ENCODE peak calls at places on chromosome 19, in eight cellular contexts. One of them, this sample, is unnamed.

GRCh38 chr19:14542721-14543328 is 13.4 kb downstream of the TECR start:
- DNase-seq in choroid plexus epithelial cell: peak; percentile 30
- DNase-seq in activated CD4-positive, alpha-beta T cell treated with anti-CD3 and anti-CD28 coated beads for 4 hours: no peak
- DNase-seq in astrocyte of the cerebellum: no peak
- DNase-seq in heart right ventricle: peak; percentile 41
- DNase-seq in skeletal muscle cell: no peak
- DNase-seq in effector CD4-positive, alpha-beta T cell: no peak
- DNase-seq in sciatic nerve: no peak
- DNase-seq in this sample: no peak

GRCh38 chr19:21256722-21257121 is 72.5 kb downstream of the ZNF708 start:
- DNase-seq in skeletal muscle cell: no peak
- DNase-seq in heart right ventricle: no peak
- DNase-seq in astrocyte of the cerebellum: no peak
- DNase-seq in activated CD4-positive, alpha-beta T cell treated with anti-CD3 and anti-CD28 coated beads for 4 hours: no peak
- DNase-seq in sciatic nerve: no peak
- DNase-seq in effector CD4-positive, alpha-beta T cell: no peak
- DNase-seq in choroid plexus epithelial cell: peak; percentile 44
- DNase-seq in this sample: no peak

GRCh38 chr19:18969953-18970659 is 29.1 kb upstream of the HOMER3 start:
- DNase-seq in effector CD4-positive, alpha-beta T cell: no peak
- DNase-seq in activated CD4-positive, alpha-beta T cell treated with anti-CD3 and anti-CD28 coated beads for 4 hours: no peak
- DNase-seq in skeletal muscle cell: no peak
- DNase-seq in choroid plexus epithelial cell: no peak
- DNase-seq in sciatic nerve: no peak
- DNase-seq in heart right ventricle: no peak
- DNase-seq in astrocyte of the cerebellum: no peak
- DNase-seq in this sample: no peak

GRCh38 chr19:29963576-29963975 is 21.5 kb downstream of the URI1 start:
- DNase-seq in skeletal muscle cell: no peak
- DNase-seq in heart right ventricle: no peak
- DNase-seq in choroid plexus epithelial cell: no peak
- DNase-seq in sciatic nerve: no peak
- DNase-seq in astrocyte of the cerebellum: no peak
- DNase-seq in effector CD4-positive, alpha-beta T cell: no peak
- DNase-seq in activated CD4-positive, alpha-beta T cell treated with anti-CD3 and anti-CD28 coated beads for 4 hours: no peak
- DNase-seq in this sample: no peak

GRCh38 chr19:6059996-6060599 is 50.2 kb downstream of the RFX2 start:
- DNase-seq in sciatic nerve: peak; percentile 46
- DNase-seq in effector CD4-positive, alpha-beta T cell: no peak
- DNase-seq in heart right ventricle: no peak
- DNase-seq in choroid plexus epithelial cell: no peak
- DNase-seq in astrocyte of the cerebellum: no peak
- DNase-seq in skeletal muscle cell: no peak
- DNase-seq in activated CD4-positive, alpha-beta T cell treated with anti-CD3 and anti-CD28 coated beads for 4 hours: no peak
- DNase-seq in this sample: no peak

GRCh38 chr19:44662686-44663085 is 8.6 kb upstream of the CEACAM19 start:
- DNase-seq in heart right ventricle: no peak
- DNase-seq in activated CD4-positive, alpha-beta T cell treated with anti-CD3 and anti-CD28 coated beads for 4 hours: no peak
- DNase-seq in sciatic nerve: no peak
- DNase-seq in astrocyte of the cerebellum: no peak
- DNase-seq in skeletal muscle cell: peak; percentile 52
- DNase-seq in effector CD4-positive, alpha-beta T cell: no peak
- DNase-seq in choroid plexus epithelial cell: peak; percentile 26
- DNase-seq in this sample: no peak

GRCh38 chr19:41553804-41554203 is 22.2 kb upstream of the CEACAM21 start:
- DNase-seq in sciatic nerve: no peak
- DNase-seq in skeletal muscle cell: no peak
- DNase-seq in heart right ventricle: no peak
- DNase-seq in activated CD4-positive, alpha-beta T cell treated with anti-CD3 and anti-CD28 coated beads for 4 hours: no peak
- DNase-seq in effector CD4-positive, alpha-beta T cell: no peak
- DNase-seq in astrocyte of the cerebellum: no peak
- DNase-seq in choroid plexus epithelial cell: no peak
- DNase-seq in this sample: no peak

GRCh38 chr19:49683814-49684250 is 5.6 kb upstream of the ADM5 start:
- DNase-seq in skeletal muscle cell: no peak
- DNase-seq in effector CD4-positive, alpha-beta T cell: no peak
- DNase-seq in heart right ventricle: no peak
- DNase-seq in activated CD4-positive, alpha-beta T cell treated with anti-CD3 and anti-CD28 coated beads for 4 hours: no peak
- DNase-seq in sciatic nerve: no peak
- DNase-seq in choroid plexus epithelial cell: no peak
- DNase-seq in astrocyte of the cerebellum: no peak
- DNase-seq in this sample: no peak

GRCh38 chr19:15419413-15420025 is 731 bp upstream of the AKAP8L start:
- DNase-seq in sciatic nerve: no peak
- DNase-seq in choroid plexus epithelial cell: no peak
- DNase-seq in astrocyte of the cerebellum: no peak
- DNase-seq in heart right ventricle: no peak
- DNase-seq in effector CD4-positive, alpha-beta T cell: no peak
- DNase-seq in skeletal muscle cell: no peak
- DNase-seq in activated CD4-positive, alpha-beta T cell treated with anti-CD3 and anti-CD28 coated beads for 4 hours: no peak
- DNase-seq in this sample: no peak

GRCh38 chr19:56538761-56539263 is at the start of gene ZFP28:
- DNase-seq in astrocyte of the cerebellum: no peak
- DNase-seq in activated CD4-positive, alpha-beta T cell treated with anti-CD3 and anti-CD28 coated beads for 4 hours: no peak
- DNase-seq in sciatic nerve: peak; percentile 88
- DNase-seq in skeletal muscle cell: no peak
- DNase-seq in heart right ventricle: peak; percentile 85
- DNase-seq in effector CD4-positive, alpha-beta T cell: peak; percentile 44
- DNase-seq in choroid plexus epithelial cell: no peak
- DNase-seq in this sample: no peak

GRCh38 chr19:19480688-19481087 is 34.7 kb downstream of the TSSK6 start:
- DNase-seq in sciatic nerve: no peak
- DNase-seq in activated CD4-positive, alpha-beta T cell treated with anti-CD3 and anti-CD28 coated beads for 4 hours: no peak
- DNase-seq in effector CD4-positive, alpha-beta T cell: no peak
- DNase-seq in astrocyte of the cerebellum: peak; percentile 41
- DNase-seq in choroid plexus epithelial cell: no peak
- DNase-seq in skeletal muscle cell: no peak
- DNase-seq in heart right ventricle: no peak
- DNase-seq in this sample: no peak

GRCh38 chr19:39970424-39970673 is 616 bp upstream of the PSMC4 start:
- DNase-seq in effector CD4-positive, alpha-beta T cell: no peak
- DNase-seq in activated CD4-positive, alpha-beta T cell treated with anti-CD3 and anti-CD28 coated beads for 4 hours: no peak
- DNase-seq in astrocyte of the cerebellum: no peak
- DNase-seq in heart right ventricle: no peak
- DNase-seq in choroid plexus epithelial cell: peak; percentile 45
- DNase-seq in sciatic nerve: no peak
- DNase-seq in skeletal muscle cell: no peak
- DNase-seq in this sample: no peak

GRCh38 chr19:12163841-12164240 is 945 bp downstream of the ZNF136 start:
- DNase-seq in skeletal muscle cell: no peak
- DNase-seq in choroid plexus epithelial cell: peak; percentile 34
- DNase-seq in effector CD4-positive, alpha-beta T cell: no peak
- DNase-seq in heart right ventricle: no peak
- DNase-seq in activated CD4-positive, alpha-beta T cell treated with anti-CD3 and anti-CD28 coated beads for 4 hours: no peak
- DNase-seq in astrocyte of the cerebellum: no peak
- DNase-seq in sciatic nerve: no peak
- DNase-seq in this sample: no peak

GRCh38 chr19:18264956-18265610 is 9.2 kb downstream of the IQCN start:
- DNase-seq in choroid plexus epithelial cell: no peak
- DNase-seq in heart right ventricle: no peak
- DNase-seq in effector CD4-positive, alpha-beta T cell: no peak
- DNase-seq in skeletal muscle cell: no peak
- DNase-seq in sciatic nerve: no peak
- DNase-seq in activated CD4-positive, alpha-beta T cell treated with anti-CD3 and anti-CD28 coated beads for 4 hours: no peak
- DNase-seq in astrocyte of the cerebellum: no peak
- DNase-seq in this sample: no peak

GRCh38 chr19:55493052-55493649 is 4.9 kb downstream of the SSC5D start:
- DNase-seq in sciatic nerve: no peak
- DNase-seq in effector CD4-positive, alpha-beta T cell: no peak
- DNase-seq in activated CD4-positive, alpha-beta T cell treated with anti-CD3 and anti-CD28 coated beads for 4 hours: no peak
- DNase-seq in skeletal muscle cell: no peak
- DNase-seq in choroid plexus epithelial cell: no peak
- DNase-seq in heart right ventricle: peak; percentile 57
- DNase-seq in astrocyte of the cerebellum: no peak
- DNase-seq in this sample: no peak

GRCh38 chr19:43362179-43362578 is 8.7 kb downstream of the CD177 start:
- DNase-seq in activated CD4-positive, alpha-beta T cell treated with anti-CD3 and anti-CD28 coated beads for 4 hours: no peak
- DNase-seq in choroid plexus epithelial cell: peak; percentile 13
- DNase-seq in heart right ventricle: no peak
- DNase-seq in astrocyte of the cerebellum: no peak
- DNase-seq in skeletal muscle cell: peak; percentile 3
- DNase-seq in sciatic nerve: peak; percentile 82
- DNase-seq in effector CD4-positive, alpha-beta T cell: no peak
- DNase-seq in this sample: no peak

GRCh38 chr19:36916991-36917390 is 859 bp downstream of the ZNF568 start:
- DNase-seq in skeletal muscle cell: peak; percentile 5
- DNase-seq in sciatic nerve: no peak
- DNase-seq in effector CD4-positive, alpha-beta T cell: no peak
- DNase-seq in heart right ventricle: no peak
- DNase-seq in activated CD4-positive, alpha-beta T cell treated with anti-CD3 and anti-CD28 coated beads for 4 hours: no peak
- DNase-seq in choroid plexus epithelial cell: peak; percentile 55
- DNase-seq in astrocyte of the cerebellum: no peak
- DNase-seq in this sample: no peak

GRCh38 chr19:47095707-47096704 is 17.6 kb downstream of the ZC3H4 start:
- DNase-seq in effector CD4-positive, alpha-beta T cell: no peak
- DNase-seq in activated CD4-positive, alpha-beta T cell treated with anti-CD3 and anti-CD28 coated beads for 4 hours: no peak
- DNase-seq in choroid plexus epithelial cell: peak; percentile 37
- DNase-seq in astrocyte of the cerebellum: peak; percentile 93
- DNase-seq in skeletal muscle cell: no peak
- DNase-seq in sciatic nerve: no peak
- DNase-seq in heart right ventricle: peak; percentile 70
- DNase-seq in this sample: no peak

GRCh38 chr19:40592170-40592569 is 9.0 kb upstream of the LTBP4 start:
- DNase-seq in choroid plexus epithelial cell: peak; percentile 90
- DNase-seq in effector CD4-positive, alpha-beta T cell: no peak
- DNase-seq in activated CD4-positive, alpha-beta T cell treated with anti-CD3 and anti-CD28 coated beads for 4 hours: no peak
- DNase-seq in skeletal muscle cell: no peak
- DNase-seq in sciatic nerve: no peak
- DNase-seq in astrocyte of the cerebellum: no peak
- DNase-seq in heart right ventricle: no peak
- DNase-seq in this sample: peak; percentile 37

GRCh38 chr19:4414800-4415251 is 12.4 kb downstream of the CHAF1A start:
- DNase-seq in effector CD4-positive, alpha-beta T cell: no peak
- DNase-seq in heart right ventricle: no peak
- DNase-seq in skeletal muscle cell: no peak
- DNase-seq in choroid plexus epithelial cell: peak; percentile 61
- DNase-seq in astrocyte of the cerebellum: no peak
- DNase-seq in sciatic nerve: no peak
- DNase-seq in activated CD4-positive, alpha-beta T cell treated with anti-CD3 and anti-CD28 coated beads for 4 hours: no peak
- DNase-seq in this sample: no peak

GRCh38 chr19:29383696-29384095 is 142.1 kb upstream of the VSTM2B start:
- DNase-seq in effector CD4-positive, alpha-beta T cell: no peak
- DNase-seq in heart right ventricle: no peak
- DNase-seq in sciatic nerve: peak; percentile 10
- DNase-seq in skeletal muscle cell: no peak
- DNase-seq in astrocyte of the cerebellum: no peak
- DNase-seq in choroid plexus epithelial cell: no peak
- DNase-seq in activated CD4-positive, alpha-beta T cell treated with anti-CD3 and anti-CD28 coated beads for 4 hours: no peak
- DNase-seq in this sample: no peak

GRCh38 chr19:31578326-31578725 is 229.1 kb upstream of the TSHZ3 start:
- DNase-seq in sciatic nerve: no peak
- DNase-seq in choroid plexus epithelial cell: no peak
- DNase-seq in activated CD4-positive, alpha-beta T cell treated with anti-CD3 and anti-CD28 coated beads for 4 hours: no peak
- DNase-seq in heart right ventricle: no peak
- DNase-seq in astrocyte of the cerebellum: no peak
- DNase-seq in effector CD4-positive, alpha-beta T cell: no peak
- DNase-seq in skeletal muscle cell: no peak
- DNase-seq in this sample: no peak

GRCh38 chr19:19540707-19541515 is 2.8 kb downstream of the CILP2 start:
- DNase-seq in heart right ventricle: no peak
- DNase-seq in astrocyte of the cerebellum: no peak
- DNase-seq in activated CD4-positive, alpha-beta T cell treated with anti-CD3 and anti-CD28 coated beads for 4 hours: peak; percentile 77
- DNase-seq in choroid plexus epithelial cell: peak; percentile 50
- DNase-seq in sciatic nerve: no peak
- DNase-seq in skeletal muscle cell: no peak
- DNase-seq in effector CD4-positive, alpha-beta T cell: peak; percentile 63
- DNase-seq in this sample: peak; percentile 54

GRCh38 chr19:1251233-1251502 is 2.8 kb downstream of the MIDN start:
- DNase-seq in effector CD4-positive, alpha-beta T cell: peak; percentile 59
- DNase-seq in skeletal muscle cell: no peak
- DNase-seq in sciatic nerve: no peak
- DNase-seq in heart right ventricle: peak; percentile 86
- DNase-seq in astrocyte of the cerebellum: no peak
- DNase-seq in activated CD4-positive, alpha-beta T cell treated with anti-CD3 and anti-CD28 coated beads for 4 hours: peak; percentile 75
- DNase-seq in choroid plexus epithelial cell: peak; percentile 81
- DNase-seq in this sample: no peak

GRCh38 chr19:41774515-41774980 is 19.2 kb downstream of the CEACAM6 start:
- DNase-seq in skeletal muscle cell: no peak
- DNase-seq in choroid plexus epithelial cell: no peak
- DNase-seq in astrocyte of the cerebellum: no peak
- DNase-seq in heart right ventricle: no peak
- DNase-seq in effector CD4-positive, alpha-beta T cell: peak; percentile 35
- DNase-seq in sciatic nerve: no peak
- DNase-seq in activated CD4-positive, alpha-beta T cell treated with anti-CD3 and anti-CD28 coated beads for 4 hours: peak; percentile 51
- DNase-seq in this sample: peak; percentile 76

GRCh38 chr19:14474827-14475226 is 327 bp downstream of the PTGER1 start:
- DNase-seq in heart right ventricle: no peak
- DNase-seq in astrocyte of the cerebellum: no peak
- DNase-seq in choroid plexus epithelial cell: no peak
- DNase-seq in skeletal muscle cell: no peak
- DNase-seq in activated CD4-positive, alpha-beta T cell treated with anti-CD3 and anti-CD28 coated beads for 4 hours: no peak
- DNase-seq in sciatic nerve: no peak
- DNase-seq in effector CD4-positive, alpha-beta T cell: no peak
- DNase-seq in this sample: no peak

GRCh38 chr19:13129384-13129783 is 11.3 kb downstream of the NACC1 start:
- DNase-seq in astrocyte of the cerebellum: no peak
- DNase-seq in activated CD4-positive, alpha-beta T cell treated with anti-CD3 and anti-CD28 coated beads for 4 hours: no peak
- DNase-seq in choroid plexus epithelial cell: no peak
- DNase-seq in sciatic nerve: no peak
- DNase-seq in skeletal muscle cell: no peak
- DNase-seq in heart right ventricle: no peak
- DNase-seq in effector CD4-positive, alpha-beta T cell: no peak
- DNase-seq in this sample: no peak

GRCh38 chr19:38455031-38455430 is 21.5 kb downstream of the RYR1 start:
- DNase-seq in choroid plexus epithelial cell: peak; percentile 15
- DNase-seq in sciatic nerve: no peak
- DNase-seq in effector CD4-positive, alpha-beta T cell: no peak
- DNase-seq in heart right ventricle: no peak
- DNase-seq in skeletal muscle cell: no peak
- DNase-seq in astrocyte of the cerebellum: no peak
- DNase-seq in activated CD4-positive, alpha-beta T cell treated with anti-CD3 and anti-CD28 coated beads for 4 hours: no peak
- DNase-seq in this sample: no peak

GRCh38 chr19:50266896-50267295 is 62.3 kb downstream of the KCNC3 start:
- DNase-seq in skeletal muscle cell: no peak
- DNase-seq in sciatic nerve: no peak
- DNase-seq in effector CD4-positive, alpha-beta T cell: no peak
- DNase-seq in activated CD4-positive, alpha-beta T cell treated with anti-CD3 and anti-CD28 coated beads for 4 hours: peak; percentile 6
- DNase-seq in heart right ventricle: no peak
- DNase-seq in astrocyte of the cerebellum: no peak
- DNase-seq in choroid plexus epithelial cell: no peak
- DNase-seq in this sample: no peak

GRCh38 chr19:47284324-47284899 is 9.7 kb downstream of the INAFM1 start:
- DNase-seq in skeletal muscle cell: no peak
- DNase-seq in effector CD4-positive, alpha-beta T cell: peak; percentile 65
- DNase-seq in sciatic nerve: no peak
- DNase-seq in astrocyte of the cerebellum: no peak
- DNase-seq in choroid plexus epithelial cell: peak; percentile 78
- DNase-seq in heart right ventricle: peak; percentile 55
- DNase-seq in activated CD4-positive, alpha-beta T cell treated with anti-CD3 and anti-CD28 coated beads for 4 hours: peak; percentile 53
- DNase-seq in this sample: peak; percentile 61

GRCh38 chr19:8638078-8638619 is 7.7 kb downstream of the NFILZ start:
- DNase-seq in astrocyte of the cerebellum: peak; percentile 92
- DNase-seq in activated CD4-positive, alpha-beta T cell treated with anti-CD3 and anti-CD28 coated beads for 4 hours: no peak
- DNase-seq in skeletal muscle cell: no peak
- DNase-seq in heart right ventricle: no peak
- DNase-seq in sciatic nerve: no peak
- DNase-seq in choroid plexus epithelial cell: peak; percentile 78
- DNase-seq in effector CD4-positive, alpha-beta T cell: no peak
- DNase-seq in this sample: no peak

GRCh38 chr19:7074705-7075282 is 5.3 kb downstream of the ZNF557 start:
- DNase-seq in astrocyte of the cerebellum: no peak
- DNase-seq in skeletal muscle cell: no peak
- DNase-seq in sciatic nerve: no peak
- DNase-seq in heart right ventricle: no peak
- DNase-seq in activated CD4-positive, alpha-beta T cell treated with anti-CD3 and anti-CD28 coated beads for 4 hours: no peak
- DNase-seq in effector CD4-positive, alpha-beta T cell: no peak
- DNase-seq in choroid plexus epithelial cell: no peak
- DNase-seq in this sample: no peak

GRCh38 chr19:41575998-41576397 is at the start of gene CEACAM21:
- DNase-seq in sciatic nerve: no peak
- DNase-seq in astrocyte of the cerebellum: no peak
- DNase-seq in choroid plexus epithelial cell: no peak
- DNase-seq in effector CD4-positive, alpha-beta T cell: peak; percentile 34
- DNase-seq in heart right ventricle: peak; percentile 53
- DNase-seq in skeletal muscle cell: no peak
- DNase-seq in activated CD4-positive, alpha-beta T cell treated with anti-CD3 and anti-CD28 coated beads for 4 hours: peak; percentile 40
- DNase-seq in this sample: no peak

GRCh38 chr19:49645995-49646394 is 4.0 kb downstream of the SCAF1 start:
- DNase-seq in activated CD4-positive, alpha-beta T cell treated with anti-CD3 and anti-CD28 coated beads for 4 hours: no peak
- DNase-seq in sciatic nerve: no peak
- DNase-seq in astrocyte of the cerebellum: no peak
- DNase-seq in effector CD4-positive, alpha-beta T cell: no peak
- DNase-seq in heart right ventricle: no peak
- DNase-seq in choroid plexus epithelial cell: no peak
- DNase-seq in skeletal muscle cell: no peak
- DNase-seq in this sample: no peak